ENCODE peak calls at places on chromosome X, in four cellular contexts. D is K562, L is HepG2, P is H1. Y is an unnamed sample.
A peak's percentile ranks its signal among the peaks of the same experiment; 100 is the strongest.

GRCh38 chrX:10988653-10989052 is 122.5 kb upstream of the HCCS start:
- DNase-seq in D (no peak), L (no peak), P (no peak), Y (no peak)

GRCh38 chrX:120517936-120518335 is 42.8 kb downstream of the CUL4B start:
- DNase-seq in L (no peak), D (no peak), P (no peak), Y (no peak)

GRCh38 chrX:107000013-107000515 is at the start of gene MORC4:
- DNase-seq in L (peak; percentile 65), D (peak; percentile 3), P (peak; percentile 74), Y (peak; percentile 34)

GRCh38 chrX:120111611-120112010 is 4.1 kb downstream of the RHOXF1 start:
- DNase-seq in P (no peak), D (no peak), L (no peak), Y (no peak)

GRCh38 chrX:13898084-13898483 is 81.2 kb upstream of the GPM6B start:
- DNase-seq in P (no peak), D (peak; percentile 10), L (no peak), Y (peak; percentile 2)

GRCh38 chrX:43333543-43333942 is 322.6 kb upstream of the MAOA start:
- DNase-seq in L (peak; percentile 3), D (no peak), P (no peak), Y (no peak)

GRCh38 chrX:38954520-38954919 is 153.3 kb downstream of the MID1IP1 start:
- DNase-seq in L (no peak), D (no peak), P (no peak), Y (no peak)

GRCh38 chrX:49177338-49177833 is 5.7 kb downstream of the PLP2 start:
- DNase-seq in P (no peak), D (peak; percentile 44), L (no peak), Y (peak; percentile 35)

GRCh38 chrX:9677098-9677739 is 88.4 kb downstream of the GPR143 start:
- DNase-seq in D (no peak), P (no peak), L (no peak), Y (no peak)

GRCh38 chrX:103562801-103563200 is 22.5 kb upstream of the TCEAL4 start:
- DNase-seq in P (no peak), L (no peak), D (no peak), Y (no peak)

GRCh38 chrX:111095974-111096870 is at the start of gene PAK3:
- DNase-seq in L (no peak), P (peak; percentile 53), D (no peak), Y (peak; percentile 19)

DNA sequence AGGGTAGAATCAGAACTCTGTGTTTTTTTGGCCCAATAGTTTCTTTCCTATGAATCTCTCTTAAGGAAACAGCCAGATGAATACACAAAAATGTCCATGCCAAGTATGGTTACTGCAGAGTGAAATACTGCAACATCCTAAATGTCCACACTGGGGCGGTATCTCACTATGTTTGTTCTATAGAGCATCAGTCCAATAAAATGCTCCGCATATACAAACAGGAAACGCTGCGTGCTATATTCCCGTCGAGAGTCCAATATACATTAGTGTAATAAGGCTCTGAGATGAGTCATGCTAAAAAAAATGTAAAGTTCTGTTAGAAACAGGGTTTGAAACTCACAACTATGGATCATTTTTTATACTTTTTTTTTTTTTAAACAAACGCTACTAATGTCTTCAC is 72.9 kb upstream of the ENOX2 start:
- DNase-seq in L (peak; percentile 24), D (peak; percentile 48), P (peak; percentile 45), Y (peak; percentile 25)
- TF ChIP-seq RNF2 in L (no peak), D (no peak), P (no peak), Y (no peak)

GRCh38 chrX:86103061-86103460 is 45.2 kb upstream of the DACH2 start:
- DNase-seq in L (no peak), P (no peak), D (no peak), Y (no peak)
- TF ChIP-seq RNF2 in L (no peak), P (no peak), D (no peak), Y (no peak)

GRCh38 chrX:133776072-133776471 is 209.3 kb downstream of the GPC3 start:
- DNase-seq in L (no peak), P (peak; percentile 79), D (peak; percentile 15), Y (peak; percentile 1)
- TF ChIP-seq RNF2 in L (no peak), P (no peak), D (no peak), Y (no peak)

GRCh38 chrX:40277672-40278071 is 179.9 kb upstream of the BCOR start:
- DNase-seq in D (no peak), P (no peak), L (no peak), Y (no peak)

GRCh38 chrX:40272786-40273185 is 175.0 kb upstream of the BCOR start:
- DNase-seq in D (no peak), L (no peak), P (no peak), Y (no peak)

GRCh38 chrX:40278340-40279090 is 180.8 kb upstream of the BCOR start:
- DNase-seq in L (no peak), D (no peak), P (no peak), Y (no peak)

GRCh38 chrX:40272141-40272540 is 174.4 kb upstream of the BCOR start:
- DNase-seq in L (no peak), D (no peak), P (no peak), Y (no peak)

DNA sequence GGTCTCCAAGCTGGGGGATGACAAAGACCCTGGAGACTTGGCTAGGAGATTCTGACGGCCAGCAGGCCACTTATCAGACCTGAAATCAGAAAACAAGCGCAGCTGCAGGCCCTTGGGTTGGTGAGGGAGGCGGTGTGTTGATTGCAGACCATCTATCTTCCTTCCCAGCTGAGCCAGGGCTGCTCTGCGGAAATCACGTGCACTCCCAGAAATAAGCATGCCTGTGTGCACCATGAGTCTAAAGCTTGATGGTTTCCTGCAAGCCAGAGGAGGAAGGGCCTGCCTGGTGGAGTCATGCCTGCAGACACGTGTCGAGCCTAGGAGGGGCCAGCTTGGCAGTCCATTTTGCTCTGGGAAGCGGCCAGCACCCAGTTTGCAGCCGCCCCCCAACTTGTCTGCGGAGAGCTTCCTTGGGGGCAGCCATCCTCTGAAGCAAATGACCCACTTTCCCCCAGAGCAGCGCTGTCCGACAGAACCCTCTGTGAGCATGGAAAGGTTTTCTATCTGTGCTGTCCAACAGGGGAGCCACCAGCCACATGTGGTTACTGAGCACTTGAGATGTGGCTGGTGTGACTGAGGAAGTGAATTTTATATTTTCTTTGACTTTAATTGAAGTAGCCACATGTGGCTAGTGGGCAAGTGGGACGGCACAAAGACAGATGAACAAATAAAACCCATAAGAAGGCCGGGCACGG is 175.7 kb upstream of the BCOR start:
- DNase-seq in D (peak; percentile 74), P (no peak), L (no peak), Y (no peak)
- TF ChIP-seq RNF2 in D (peak; percentile 39), P (no peak), L (no peak), Y (no peak)

GRCh38 chrX:45329217-45329616 is 128.5 kb upstream of the DIPK2B start:
- DNase-seq in L (no peak), P (no peak), D (no peak), Y (no peak)
- TF ChIP-seq RNF2 in L (no peak), P (no peak), D (no peak), Y (no peak)

GRCh38 chrX:149540133-149540620 is 635 bp upstream of the EOLA1 start:
- DNase-seq in L (peak; percentile 70), P (peak; percentile 79), D (peak; percentile 92), Y (peak; percentile 91)
- TF ChIP-seq RNF2 in L (no peak), P (no peak), D (no peak), Y (no peak)

DNA sequence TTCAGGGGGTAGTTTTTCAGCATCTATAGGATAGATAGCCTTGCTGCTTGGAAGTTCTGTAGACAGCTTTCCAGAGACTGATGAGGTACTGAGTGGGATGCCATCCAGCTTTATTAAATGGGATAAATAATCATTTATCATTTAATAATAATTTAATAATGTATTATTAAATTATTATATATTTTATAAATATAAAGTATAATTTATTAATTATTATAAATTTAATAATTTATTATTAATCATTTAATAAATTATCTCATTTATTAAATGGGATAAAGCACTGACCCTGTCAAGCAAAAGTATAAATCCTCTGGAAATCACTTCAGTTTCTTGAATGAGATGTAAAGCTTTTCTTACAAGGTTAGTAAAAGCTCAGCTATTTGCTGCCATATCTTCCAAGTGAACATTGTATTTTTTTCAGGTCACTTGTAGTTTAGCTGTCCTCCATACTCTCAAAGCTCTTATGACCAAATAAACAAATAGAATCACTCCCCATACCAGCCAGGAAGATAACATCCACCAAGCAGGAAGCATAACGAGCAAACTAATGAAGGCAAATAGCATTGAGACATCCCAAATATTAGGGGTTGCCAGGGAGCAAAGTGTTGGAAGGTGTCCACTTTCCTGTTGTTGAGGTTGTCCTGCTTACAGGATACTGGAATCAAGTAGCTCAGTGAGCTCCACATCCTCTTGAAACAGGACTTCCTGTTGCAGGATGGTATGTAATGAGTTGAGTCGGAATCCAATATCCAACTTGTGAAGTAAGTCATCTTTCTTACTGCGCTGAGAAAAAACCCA is 88.9 kb downstream of the ZNF674 start:
- DNase-seq in D (no peak), P (no peak), L (no peak), Y (no peak)
- TF ChIP-seq RNF2 in D (no peak), P (no peak), L (no peak), Y (no peak)

GRCh38 chrX:69396916-69397315 is 107.2 kb upstream of the NALF2 start:
- DNase-seq in D (no peak), L (no peak), P (no peak), Y (no peak)
- TF ChIP-seq RNF2 in D (no peak), L (no peak), P (no peak), Y (no peak)

Y was measured in A549.